ENCODE peak calls at places on chromosomes 5 and 9, in five cellular contexts. J is HFF-Myc, A is body of pancreas, K is IMR-90, S is mucosa of descending colon. T is an unnamed sample.

GRCh38 chr5:140041492-140042421 is 1.3 kb downstream of the NRG2 start:
- DNase-seq in J (no peak), A (peak), K (peak), S (peak), T (no peak)

GRCh38 chr9:75907863-75908262 is 17.4 kb downstream of the PCSK5 start:
- DNase-seq in J (no peak), A (no peak), K (no peak), S (no peak), T (no peak)

GRCh38 chr9:28779240-28779639 is 1206.0 kb upstream of the C9orf72 start:
- DNase-seq in J (no peak), A (no peak), K (no peak), S (no peak), T (no peak)

GRCh38 chr5:60492958-60493357 is 207.0 kb downstream of the DEPDC1B start:
- DNase-seq in J (no peak), A (no peak), K (peak), S (no peak), T (no peak)

GRCh38 chr9:113486327-113486726 is 22.8 kb downstream of the RGS3 start:
- DNase-seq in J (no peak), A (no peak), K (no peak), S (no peak), T (no peak)

GRCh38 chr5:123211084-123211483 is 122.0 kb downstream of the PRDM6 start:
- DNase-seq in J (no peak), A (no peak), K (no peak), S (no peak), T (no peak)

GRCh38 chr5:99449786-99450185 is 521.0 kb upstream of the CHD1 start:
- DNase-seq in J (no peak), A (no peak), K (no peak), S (no peak), T (no peak)

GRCh38 chr9:107644774-107645463 is 155.3 kb upstream of the KLF4 start:
- DNase-seq in J (no peak), A (peak), K (no peak), S (peak), T (no peak)

GRCh38 chr9:81526587-81526986 is 162.8 kb downstream of the TLE1 start:
- DNase-seq in J (no peak), A (no peak), K (peak), S (no peak), T (no peak)

GRCh38 chr5:135866044-135866443 is 29.6 kb downstream of the IL9 start:
- DNase-seq in J (no peak), A (no peak), K (no peak), S (no peak), T (no peak)

GRCh38 chr9:133520121-133520835 is 4.5 kb downstream of the MYMK start:
- DNase-seq in J (no peak), A (no peak), K (no peak), S (peak), T (no peak)

GRCh38 chr9:127253446-127253845 is 11.1 kb upstream of the GARNL3 start:
- DNase-seq in J (no peak), A (no peak), K (no peak), S (no peak), T (no peak)

GRCh38 chr5:16558984-16559629 is 57.7 kb downstream of the RETREG1 start:
- DNase-seq in J (no peak), A (no peak), K (no peak), S (no peak), T (no peak)

GRCh38 chr9:135116892-135117680 is 29.6 kb downstream of the OLFM1 start:
- DNase-seq in J (no peak), A (no peak), K (no peak), S (no peak), T (no peak)

GRCh38 chr5:38783011-38783551 is 62.7 kb upstream of the OSMR start:
- DNase-seq in J (peak), A (no peak), K (peak), S (no peak), T (no peak)

GRCh38 chr9:744046-744712 is 97.3 kb upstream of the DMRT1 start:
- DNase-seq in J (no peak), A (no peak), K (no peak), S (no peak), T (peak)

GRCh38 chr9:14271078-14271673 is 42.8 kb downstream of the NFIB start:
- DNase-seq in J (peak), A (peak), K (peak), S (no peak), T (peak)

GRCh38 chr9:69900406-69900805 is 79.8 kb downstream of the CFAP95 start:
- DNase-seq in J (no peak), A (no peak), K (peak), S (no peak), T (no peak)

GRCh38 chr9:114098021-114098659 is 952 bp downstream of the KIF12 start:
- DNase-seq in J (no peak), A (peak), K (no peak), S (peak), T (no peak)

GRCh38 chr5:66869347-66869746 is 273.2 kb downstream of the MAST4 start:
- DNase-seq in J (no peak), A (no peak), K (no peak), S (no peak), T (no peak)

GRCh38 chr5:96338624-96339023 is 94.4 kb downstream of the PCSK1 start:
- DNase-seq in J (no peak), A (peak), K (no peak), S (no peak), T (no peak)

GRCh38 chr5:71601222-71602026 is 14.3 kb downstream of the MCCC2 start:
- DNase-seq in J (peak), A (peak), K (peak), S (no peak), T (no peak)

DNA sequence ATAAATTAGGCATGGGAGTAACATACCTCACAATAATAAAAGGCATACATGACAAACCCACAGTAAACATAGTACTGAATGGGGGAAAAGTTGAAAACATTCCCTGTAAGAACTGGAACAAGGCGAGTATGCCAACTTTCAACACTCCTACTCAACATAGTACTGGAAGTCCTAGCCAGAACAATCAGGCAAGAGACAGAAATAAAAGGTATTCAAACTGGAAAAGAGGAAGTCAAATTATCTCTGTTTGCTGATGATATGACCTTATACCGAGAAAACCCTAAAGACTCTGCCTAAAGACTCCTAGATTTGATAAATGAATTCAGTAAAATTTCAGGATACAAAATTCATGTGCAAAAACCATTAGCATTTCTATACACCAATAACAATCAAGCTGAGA is 167.7 kb downstream of the TMEM38B start:
- DNase-seq in J (no peak), A (no peak), K (no peak), S (no peak), T (no peak)
- TF ChIP-seq CTCF in J (no peak), A (no peak), K (no peak), S (no peak), T (no peak)

DNA sequence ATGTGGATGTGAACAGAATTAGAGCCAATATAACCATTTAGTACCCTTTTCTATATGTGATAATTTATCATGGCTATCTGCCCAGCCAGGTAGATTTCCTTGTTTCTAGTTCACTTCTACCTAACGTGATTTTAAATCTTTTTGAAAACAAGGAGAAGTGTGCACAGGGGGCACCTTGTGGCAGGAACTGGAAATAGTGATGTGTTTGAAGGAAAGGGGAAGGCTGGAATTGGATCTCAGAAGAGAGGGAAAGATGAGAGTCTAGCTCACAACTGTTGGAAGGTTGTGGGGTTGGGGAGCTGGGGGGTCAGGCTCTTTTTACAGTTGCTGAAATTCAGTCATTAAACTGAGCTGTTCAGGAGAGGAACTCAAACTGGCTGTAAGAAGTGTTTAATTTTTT is 219.5 kb downstream of the KCTD16 start:
- DNase-seq in J (no peak), A (peak), K (peak), S (no peak), T (no peak)
- TF ChIP-seq CTCF in J (no peak), A (peak), K (peak), S (no peak), T (peak)

GRCh38 chr5:93793159-93793781 is 51.9 kb upstream of the POU5F2 start:
- DNase-seq in J (no peak), A (no peak), K (no peak), S (no peak), T (no peak)

GRCh38 chr5:93789173-93790070 is 48.0 kb upstream of the POU5F2 start:
- DNase-seq in J (peak), A (no peak), K (peak), S (no peak), T (no peak)

GRCh38 chr5:93787598-93787997 is 46.2 kb upstream of the POU5F2 start:
- DNase-seq in J (no peak), A (no peak), K (no peak), S (no peak), T (no peak)

GRCh38 chr5:93791520-93791972 is 50.1 kb upstream of the POU5F2 start:
- DNase-seq in J (no peak), A (no peak), K (peak), S (no peak), T (no peak)

DNA sequence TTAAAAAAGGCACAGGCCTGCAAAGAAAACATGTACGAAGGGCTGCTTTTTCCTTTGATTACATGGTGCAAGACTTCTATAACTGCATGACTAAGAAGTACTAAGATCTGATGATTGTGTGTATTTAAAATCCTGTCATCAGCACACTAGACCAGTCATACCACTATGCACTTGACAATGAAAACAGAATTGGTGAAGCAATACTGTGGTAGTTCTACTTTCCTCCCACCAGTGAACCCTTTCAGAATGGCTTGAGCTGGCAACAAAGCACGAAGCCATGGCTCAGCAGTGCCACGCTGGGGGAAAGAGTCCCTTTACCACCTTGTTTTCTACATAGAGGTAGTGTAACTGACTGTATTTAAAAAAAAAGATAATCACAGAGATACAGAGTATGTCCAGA is 49.0 kb upstream of the POU5F2 start:
- DNase-seq in J (no peak), A (no peak), K (peak), S (no peak), T (no peak)
- TF ChIP-seq CTCF in J (no peak), A (no peak), K (peak), S (no peak), T (no peak)

DNA sequence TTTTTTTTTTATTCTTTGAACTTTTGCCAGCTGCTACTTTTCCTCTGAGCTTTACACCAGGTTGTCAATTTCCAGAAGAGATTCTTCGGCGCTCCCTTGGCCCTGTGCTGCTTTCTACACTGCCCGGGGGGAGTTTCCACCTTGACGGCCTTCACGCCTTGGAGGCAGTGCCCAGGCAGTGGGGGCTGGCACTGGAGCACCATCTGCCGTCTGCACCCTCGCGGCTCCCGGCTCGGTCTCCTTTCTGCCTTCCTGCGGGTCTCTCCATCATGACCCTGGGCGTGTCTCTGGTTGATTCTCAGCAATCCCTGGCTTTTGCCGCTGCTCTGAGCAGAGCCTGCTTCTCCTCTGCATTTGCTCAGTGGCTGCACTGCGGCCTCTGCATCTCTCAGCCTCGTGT is 2.9 kb downstream of the SLC6A18 start:
- DNase-seq in J (no peak), A (no peak), K (no peak), S (no peak), T (no peak)
- TF ChIP-seq CTCF in J (no peak), A (no peak), K (no peak), S (no peak), T (no peak)

GRCh38 chr5:80204808-80205614 is 50.8 kb downstream of the SERINC5 start:
- DNase-seq in J (no peak), A (peak), K (peak), S (no peak), T (no peak)
- TF ChIP-seq CTCF in J (no peak), A (peak), K (no peak), S (no peak), T (no peak)

DNA sequence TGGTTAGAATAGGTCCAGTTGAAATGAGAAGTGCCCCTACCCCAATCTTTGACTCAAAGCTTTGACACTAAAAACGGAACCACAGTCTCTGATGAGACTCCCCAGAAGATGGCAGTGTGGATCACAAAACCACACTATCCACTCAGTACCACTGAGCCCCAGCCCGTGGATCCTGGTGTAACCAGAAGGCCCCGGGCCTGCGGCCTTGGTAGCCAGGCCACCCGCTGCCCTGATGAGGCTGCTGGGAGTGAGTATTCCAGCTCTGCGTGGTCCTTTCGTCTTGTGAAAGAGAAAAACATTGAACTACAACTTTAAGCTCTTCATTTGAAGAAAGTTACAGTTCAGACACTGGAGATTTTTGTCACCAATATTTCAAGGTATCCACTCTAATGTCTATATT is 42.2 kb upstream of the FBP1 start:
- DNase-seq in J (no peak), A (peak), K (peak), S (peak), T (peak)
- TF ChIP-seq CTCF in J (peak), A (peak), K (peak), S (peak), T (peak)

DNA sequence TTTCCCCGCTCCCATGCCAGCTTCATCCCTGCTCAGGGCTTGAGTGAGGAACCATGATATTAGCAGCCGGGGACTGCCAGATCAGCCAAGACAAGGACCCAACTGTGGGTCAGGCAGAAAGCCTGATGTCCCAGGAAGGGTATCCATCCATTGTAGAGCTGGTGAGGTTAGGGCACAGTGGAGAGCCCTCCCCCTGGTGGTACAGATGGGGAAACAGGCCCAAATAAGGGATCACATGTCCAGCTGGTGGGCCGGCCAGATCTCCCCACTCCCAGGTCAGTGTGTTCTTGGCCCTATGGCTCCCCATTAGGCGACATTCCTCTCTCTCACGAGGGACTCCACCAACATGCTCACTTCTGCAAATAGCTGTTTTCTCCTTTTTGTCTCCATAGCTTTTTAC is 9.0 kb downstream of the CDX1 start:
- DNase-seq in J (no peak), A (no peak), K (peak), S (no peak), T (no peak)
- TF ChIP-seq CTCF in J (peak), A (no peak), K (peak), S (no peak), T (peak)

GRCh38 chr9:2158111-2158610 is 143.0 kb downstream of the SMARCA2 start:
- DNase-seq in J (peak), A (peak), K (peak), S (no peak), T (no peak)
- TF ChIP-seq CTCF in J (no peak), A (no peak), K (peak), S (no peak), T (peak)